ENCODE peak calls at places on chromosomes 12 and 14, in five cellular contexts. B is SK-N-SH, L is HCT116, Q is H1, H is fibroblast of lung. A is an unnamed sample. For H3K27me3, the result is how much of the 10 kb centered on the place peaks cover.

GRCh38 chr12:18283776-18284175 is 22.5 kb downstream of the PIK3C2G start:
- DNase-seq in B (no peak), H (no peak), Q (no peak), L (no peak), A (peak)

GRCh38 chr14:31876741-31877140 is 200.4 kb upstream of the ARHGAP5 start:
- DNase-seq in B (no peak), H (no peak), Q (no peak), L (no peak), A (no peak)

GRCh38 chr14:47976139-47976538 is 300.7 kb upstream of the MDGA2 start:
- DNase-seq in Q (no peak), B (no peak), H (no peak), L (no peak), A (peak)

GRCh38 chr12:7060353-7060954 is at the start of gene C1S:
- DNase-seq in Q (peak), B (peak), L (no peak), H (peak), A (peak)

GRCh38 chr12:121946313-121947025 is 28.1 kb downstream of the CFAP251 start:
- DNase-seq in Q (no peak), H (no peak), L (no peak), B (no peak), A (no peak)

GRCh38 chr12:3770891-3771290 is 18.0 kb upstream of the CRACR2A start:
- DNase-seq in H (peak), L (no peak), Q (no peak), B (no peak), A (no peak)

GRCh38 chr12:104456950-104457745 is 400 bp downstream of the CHST11 start:
- DNase-seq in B (peak), H (peak), Q (no peak), L (no peak), A (peak)

GRCh38 chr12:132046561-132046960 is 96.8 kb downstream of the EP400 start:
- DNase-seq in L (no peak), Q (no peak), B (peak), H (peak), A (no peak)

GRCh38 chr12:8946733-8947132 is 2.7 kb downstream of the M6PR start:
- DNase-seq in B (no peak), Q (no peak), L (no peak), H (no peak), A (no peak)

GRCh38 chr14:81363746-81364400 is 36.3 kb downstream of the STON2 start:
- DNase-seq in Q (no peak), B (peak), L (no peak), H (no peak), A (no peak)

GRCh38 chr14:35818346-35819115 is 7.6 kb upstream of the BRMS1L start:
- DNase-seq in B (peak), Q (no peak), L (no peak), H (peak), A (no peak)

GRCh38 chr14:91357272-91357671 is 60.3 kb downstream of the CCDC88C start:
- DNase-seq in L (no peak), B (no peak), Q (no peak), H (no peak), A (no peak)

GRCh38 chr12:85363382-85364190 is 83.6 kb downstream of the ALX1 start:
- DNase-seq in H (peak), Q (no peak), L (no peak), B (no peak), A (no peak)

GRCh38 chr14:52077261-52077984 is 8.6 kb upstream of the NID2 start:
- DNase-seq in L (no peak), Q (no peak), B (no peak), H (peak), A (no peak)

GRCh38 chr14:49951946-49952345 is 59.1 kb downstream of the ARF6 start:
- DNase-seq in B (no peak), L (no peak), H (no peak), Q (no peak), A (peak)

GRCh38 chr14:100052819-100053218 is 12.4 kb upstream of the EVL start:
- DNase-seq in H (no peak), B (no peak), L (no peak), Q (no peak), A (no peak)

GRCh38 chr14:59503256-59503655 is 18.9 kb downstream of the JKAMP start:
- DNase-seq in B (no peak), Q (no peak), L (no peak), H (no peak), A (no peak)

GRCh38 chr14:43540948-43541347 is 966.1 kb downstream of the FSCB start:
- DNase-seq in Q (peak), B (peak), H (no peak), L (no peak), A (peak)

GRCh38 chr14:90383731-90384542 is 12.9 kb upstream of the CALM1 start:
- DNase-seq in L (no peak), H (peak), Q (no peak), B (peak), A (peak)

GRCh38 chr14:74907744-74908143 is 15.3 kb downstream of the RPS6KL1 start:
- DNase-seq in L (no peak), B (no peak), Q (no peak), H (no peak), A (no peak)

GRCh38 chr14:55097894-55098560 is 31.0 kb upstream of the LGALS3 start:
- DNase-seq in Q (no peak), L (no peak), H (peak), B (no peak), A (no peak)

GRCh38 chr14:22521449-22522239 is 67.4 kb downstream of the DAD1 start:
- DNase-seq in B (no peak), Q (no peak), L (no peak), H (no peak), A (no peak)

GRCh38 chr14:60220917-60221316 is 28.1 kb upstream of the PPM1A start:
- DNase-seq in L (no peak), Q (no peak), H (no peak), B (no peak), A (peak)

GRCh38 chr12:49232940-49233841 is 31.7 kb upstream of the TUBA1C start:
- DNase-seq in L (no peak), H (peak), B (peak), Q (no peak), A (peak)

GRCh38 chr14:100410056-100410565 is 87.0 kb downstream of the SLC25A47 start:
- DNase-seq in H (peak), B (no peak), L (no peak), Q (peak), A (peak)

GRCh38 chr14:72165151-72165715 is 233.0 kb downstream of the RGS6 start:
- DNase-seq in H (no peak), Q (no peak), L (no peak), B (no peak), A (no peak)
- H3K9ac ChIP-seq in H (no peak), Q (no peak), L (no peak), B (no peak), A (no peak)

GRCh38 chr14:77145975-77146740 is 4.6 kb upstream of the ZDHHC22 start:
- DNase-seq in L (no peak), Q (no peak), B (peak), H (no peak), A (peak)
- H3K27me3 ChIP-seq in L (under half), Q (under half), B (under half), H (under half), A (half or more)

GRCh38 chr12:45273717-45274271 is 57.9 kb downstream of the ANO6 start:
- DNase-seq in L (peak), B (no peak), Q (no peak), H (peak), A (no peak)

GRCh38 chr12:45269407-45269741 is 53.5 kb downstream of the ANO6 start:
- DNase-seq in B (no peak), Q (no peak), L (no peak), H (no peak), A (no peak)

GRCh38 chr12:45263587-45263986 is 47.7 kb downstream of the ANO6 start:
- DNase-seq in Q (no peak), H (no peak), B (no peak), L (no peak), A (peak)

GRCh38 chr12:45268672-45269406 is 52.9 kb downstream of the ANO6 start:
- DNase-seq in H (peak), B (peak), Q (no peak), L (peak), A (peak)
- TF ChIP-seq CTCF in H (peak), B (peak), Q (peak), L (peak), A (peak)

DNA sequence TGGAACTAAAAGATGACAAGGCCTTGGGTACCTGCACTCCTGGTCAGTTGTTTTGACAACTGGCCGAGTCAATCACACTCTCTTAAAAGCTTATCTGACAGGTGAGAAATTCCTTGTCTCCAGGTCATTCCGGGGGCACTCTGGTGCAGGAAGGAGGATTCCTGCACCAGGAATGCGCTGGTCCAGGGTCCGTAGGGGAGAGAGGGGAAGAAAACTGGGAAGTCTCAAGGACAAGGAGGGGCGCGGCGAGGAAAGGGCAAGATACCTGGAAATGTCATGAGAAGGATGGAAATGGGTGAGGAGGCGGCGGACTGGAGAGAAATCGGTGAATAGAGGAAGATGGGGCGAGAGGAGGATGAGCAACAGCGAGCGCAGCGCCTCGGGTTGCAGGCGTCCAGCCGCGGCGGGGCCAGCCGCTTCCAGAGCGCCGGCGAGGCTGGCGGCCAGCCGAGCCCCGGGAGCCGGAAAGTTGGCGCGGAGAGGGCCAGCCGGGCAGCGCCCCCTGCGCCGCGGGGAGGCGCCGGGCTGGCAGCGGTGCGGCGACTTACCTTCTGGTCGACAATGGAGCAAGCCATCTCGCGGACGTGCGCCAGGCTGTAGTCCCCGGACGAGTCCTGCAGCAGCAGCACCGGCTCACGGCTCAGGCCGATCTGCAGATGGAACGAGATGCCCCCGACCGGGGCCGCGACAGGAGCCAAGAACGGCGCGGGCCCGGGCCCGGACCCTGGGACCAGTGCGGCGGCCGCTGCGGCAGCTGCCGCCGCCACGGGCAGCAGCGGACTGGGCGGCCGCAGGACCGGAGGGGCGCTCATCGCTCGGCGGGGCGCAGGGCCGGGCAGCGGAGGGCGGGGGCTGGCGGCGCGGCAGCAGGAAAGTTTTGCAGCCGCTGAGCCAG is 699 bp downstream of the PRKD1 start:
- DNase-seq in Q (no peak), L (no peak), B (peak), H (peak), A (peak)
- H3K9ac ChIP-seq in Q (no peak), L (no peak), B (no peak), H (peak), A (peak)